ENCODE peak calls at places on chromosomes 2 and 18, in ten cellular contexts. Y is stomach; A is lower lobe of right lung; E is osteoblast; S is fibroblast of pulmonary artery; Z is fibroblast of mammary gland; X is esophagus squamous epithelium; K is CD4-positive, CD25-positive, alpha-beta regulatory T cell; B is right cardiac atrium; N is choroid plexus epithelial cell. J is an unnamed sample.

GRCh38 chr2:35783723-35784122 is 571.9 kb upstream of the CRIM1 start:
- DNase-seq in Z (no peak), S (no peak), K (no peak), E (no peak), N (peak; percentile 38), Y (no peak), A (no peak), B (no peak), X (no peak), J (no peak)

GRCh38 chr2:75047189-75047812 is 88.9 kb downstream of the POLE4 start:
- DNase-seq in Y (no peak), B (no peak), E (no peak), A (no peak), S (peak; percentile 29), N (peak; percentile 49), X (no peak), Z (peak; percentile 48), K (no peak), J (no peak)

GRCh38 chr18:26133652-26134051 is at the start of gene PSMA8:
- DNase-seq in E (no peak), N (peak; percentile 3), B (peak; percentile 41), S (no peak), K (peak; percentile 41), A (no peak), Y (no peak), Z (no peak), X (no peak), J (no peak)

GRCh38 chr18:47215554-47216138 is 35.8 kb downstream of the SKOR2 start:
- DNase-seq in S (peak; percentile 72), E (peak; percentile 55), K (peak; percentile 6), X (no peak), B (no peak), Z (peak; percentile 77), A (no peak), N (peak; percentile 88), Y (no peak), J (no peak)

GRCh38 chr2:70851704-70852103 is 16.1 kb upstream of the CD207 start:
- DNase-seq in X (no peak), E (no peak), B (no peak), K (no peak), Y (no peak), N (no peak), S (peak; percentile 18), Z (peak; percentile 14), A (no peak), J (no peak)

GRCh38 chr2:222404126-222404891 is 20.0 kb upstream of the SGPP2 start:
- DNase-seq in K (no peak), A (peak; percentile 55), X (no peak), S (peak; percentile 6), B (peak; percentile 34), Z (no peak), N (no peak), Y (no peak), E (no peak), J (peak; percentile 21)

GRCh38 chr2:19900536-19901200 is 1.1 kb downstream of the TTC32 start:
- DNase-seq in A (no peak), N (peak; percentile 36), X (no peak), K (peak; percentile 56), S (peak; percentile 35), Z (peak; percentile 33), Y (no peak), E (no peak), B (no peak), J (no peak)

GRCh38 chr18:22412502-22412901 is 5.2 kb downstream of the CTAGE1 start:
- DNase-seq in S (peak; percentile 64), Z (peak; percentile 83), Y (no peak), X (no peak), A (no peak), E (no peak), N (peak; percentile 70), K (no peak), B (no peak), J (no peak)

GRCh38 chr2:48318118-48318517 is 211.8 kb upstream of the STON1 start:
- DNase-seq in S (no peak), Y (no peak), E (no peak), X (no peak), Z (no peak), N (no peak), K (no peak), A (no peak), B (no peak), J (no peak)

GRCh38 chr2:161946489-161947107 is 127.4 kb downstream of the DPP4 start:
- DNase-seq in B (no peak), E (peak; percentile 38), X (no peak), N (peak; percentile 64), S (peak; percentile 56), Y (no peak), K (no peak), Z (peak; percentile 48), A (no peak), J (no peak)

GRCh38 chr2:165293439-165294420 is 54.5 kb downstream of the SCN2A start:
- DNase-seq in K (peak; percentile 82), N (peak; percentile 96), E (peak; percentile 65), A (no peak), Y (no peak), B (no peak), S (peak; percentile 92), Z (peak; percentile 87), X (no peak), J (no peak)

GRCh38 chr2:126932529-126932928 is 33.8 kb downstream of the TEX51 start:
- DNase-seq in A (no peak), S (no peak), K (no peak), X (no peak), N (no peak), Y (no peak), Z (peak; percentile 10), E (no peak), B (no peak), J (no peak)

GRCh38 chr2:16665746-16666452 is at the start of gene CYRIA:
- DNase-seq in A (peak; percentile 77), K (peak; percentile 2), X (no peak), S (peak; percentile 20), N (peak; percentile 32), B (peak; percentile 63), Y (peak; percentile 73), Z (no peak), E (peak; percentile 62), J (peak; percentile 79)

GRCh38 chr2:129731925-129732629 is 247.4 kb upstream of the RAB6C start:
- DNase-seq in E (no peak), K (no peak), Y (no peak), B (no peak), S (no peak), A (no peak), Z (no peak), X (no peak), N (no peak), J (no peak)

GRCh38 chr2:158998486-158999248 is 30.2 kb downstream of the TANC1 start:
- DNase-seq in K (no peak), A (no peak), X (no peak), E (peak; percentile 94), Z (peak; percentile 75), Y (no peak), S (peak; percentile 60), N (peak; percentile 23), B (no peak), J (peak; percentile 70)

DNA sequence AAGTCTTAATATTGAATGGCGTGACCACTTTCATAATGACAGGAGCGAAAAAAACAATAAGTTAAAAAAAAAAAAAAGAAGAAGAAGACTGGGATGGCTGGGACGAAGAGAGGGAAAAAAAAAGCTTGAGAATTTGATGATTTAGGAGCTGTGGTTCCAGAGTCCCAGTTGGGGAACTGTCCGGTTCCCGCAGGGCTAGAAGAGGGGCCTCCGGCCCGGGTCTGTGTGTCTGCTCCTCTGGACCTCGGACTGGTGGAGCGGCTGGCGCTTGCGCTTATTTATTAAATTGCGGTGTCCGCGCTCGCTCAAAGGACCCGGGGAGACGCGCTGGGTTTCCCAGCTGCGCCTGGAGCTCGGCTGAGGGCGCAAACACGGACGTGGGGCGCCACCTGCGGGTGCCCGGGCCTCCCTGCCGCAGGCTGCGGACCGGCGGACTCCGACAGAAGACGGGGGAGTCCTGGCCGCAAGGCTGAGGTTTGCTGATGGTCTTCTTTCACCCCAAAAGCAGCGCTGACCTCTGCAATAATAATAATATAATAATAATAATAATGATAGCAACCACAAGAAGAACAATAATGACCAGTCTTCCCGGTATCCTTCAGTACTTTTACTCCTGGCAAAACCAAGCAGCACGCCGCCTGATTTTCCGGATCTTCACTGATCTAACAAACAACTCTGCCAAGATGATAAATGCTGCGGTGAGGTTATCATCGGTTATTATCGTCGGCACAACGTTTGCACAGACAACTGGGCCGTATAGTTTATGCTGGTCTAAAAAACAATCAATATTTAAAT is at the start of gene CBLN2:
- DNase-seq in Z (peak; percentile 51), K (no peak), N (peak; percentile 80), S (peak; percentile 74), A (peak; percentile 45), Y (no peak), B (peak; percentile 50), E (peak; percentile 98), X (no peak), J (no peak)
- H3K4me3 ChIP-seq in Z (no peak within 1 kb of the TSS), K (no peak within 1 kb of the TSS), N (peak within 1 kb of the TSS; percentile 44), S (peak within 1 kb of the TSS; percentile 37), A (peak within 1 kb of the TSS; percentile 3), Y (peak within 1 kb of the TSS; percentile 9), B (peak within 1 kb of the TSS; percentile 33), E (no peak within 1 kb of the TSS), X (no peak within 1 kb of the TSS), J (peak within 1 kb of the TSS; percentile 40)

GRCh38 chr2:11582526-11583202 is 48.8 kb downstream of the GREB1 start:
- DNase-seq in A (no peak), E (peak; percentile 94), B (no peak), N (peak; percentile 67), S (peak; percentile 51), K (peak; percentile 34), X (no peak), Z (peak; percentile 71), Y (peak; percentile 70), J (no peak)
- H3K4me3 ChIP-seq in A (no peak overlapping the region), E (no peak overlapping the region), B (no peak overlapping the region), N (no peak overlapping the region), S (no peak overlapping the region), K (no peak overlapping the region), X (no peak overlapping the region), Z (no peak overlapping the region), Y (no peak overlapping the region), J (no peak overlapping the region)

DNA sequence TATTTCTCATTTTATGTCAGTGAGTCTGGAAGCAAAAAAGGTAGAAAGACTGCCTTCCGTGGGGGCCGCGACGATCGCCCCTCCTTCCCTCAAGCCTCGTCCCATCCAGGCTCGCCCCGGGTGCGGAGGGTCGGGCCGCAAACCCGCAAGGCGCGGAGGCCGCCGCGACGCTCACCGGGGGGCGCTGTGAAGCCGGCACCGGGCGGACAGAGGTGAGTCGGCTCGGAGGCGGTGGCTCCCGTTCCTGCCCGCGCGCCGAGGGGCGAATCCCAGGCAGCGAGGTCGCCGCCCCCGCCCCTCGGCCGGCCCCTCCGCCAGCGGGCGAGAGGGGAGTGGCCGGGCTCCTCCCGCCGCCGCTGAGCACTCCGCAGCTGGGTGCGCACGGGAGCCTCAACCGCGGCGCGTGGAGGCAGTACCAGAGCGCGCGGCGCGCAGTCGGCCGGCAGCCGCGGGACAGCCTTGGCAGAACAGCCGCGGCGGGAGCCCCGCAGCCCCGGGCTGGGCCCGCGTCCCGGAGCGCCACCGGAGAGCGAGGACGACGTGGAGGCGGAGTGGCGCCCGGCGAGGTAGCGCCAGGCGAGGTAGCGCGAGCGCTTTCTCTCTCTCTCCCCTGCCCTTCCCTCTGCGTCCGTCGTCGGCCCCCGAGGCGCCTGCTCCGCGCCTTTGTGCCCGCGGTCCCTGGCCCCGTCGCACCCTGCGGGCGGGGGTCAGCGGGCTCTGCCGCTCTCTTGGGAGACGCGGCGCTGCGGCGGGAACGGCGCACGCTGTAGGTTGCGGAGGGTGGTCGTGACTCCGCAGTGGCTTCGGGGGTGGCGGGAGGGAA is at the start of gene MYO1B:
- DNase-seq in Z (peak; percentile 71), S (peak; percentile 77), K (peak; percentile 10), A (peak; percentile 86), Y (peak; percentile 75), X (no peak), N (peak; percentile 59), B (peak; percentile 69), E (peak; percentile 94), J (no peak)
- H3K4me3 ChIP-seq in Z (peak within 1 kb of the TSS; percentile 83), S (peak within 1 kb of the TSS; percentile 78), K (no peak within 1 kb of the TSS), A (peak within 1 kb of the TSS; percentile 86), Y (peak within 1 kb of the TSS; percentile 72), X (peak within 1 kb of the TSS; percentile 49), N (peak within 1 kb of the TSS; percentile 73), B (peak within 1 kb of the TSS; percentile 71), E (peak within 1 kb of the TSS; percentile 87), J (peak within 1 kb of the TSS; percentile 83)

GRCh38 chr18:73638709-73639108 is 508.9 kb downstream of the FBXO15 start:
- DNase-seq in Z (peak; percentile 51), K (no peak), N (peak; percentile 57), E (no peak), Y (no peak), A (no peak), S (peak; percentile 52), X (no peak), B (no peak), J (no peak)
- H3K4me3 ChIP-seq in Z (no peak overlapping the region), K (no peak overlapping the region), N (no peak overlapping the region), E (no peak overlapping the region), Y (no peak overlapping the region), A (no peak overlapping the region), S (no peak overlapping the region), X (no peak overlapping the region), B (no peak overlapping the region), J (no peak overlapping the region)